ENCODE peak calls at places on chromosomes 7 and 10, in eight cellular contexts. One of them, this sample, is unnamed.

GRCh38 chr10:46523881-46524470 is 32.5 kb downstream of the GPRIN2 start:
- DNase-seq in T-helper 17 cell: no peak
- DNase-seq in NCI-H2081: no peak
- DNase-seq in WTC11: no peak
- DNase-seq in tibial nerve: peak
- DNase-seq in right cardiac atrium: peak
- DNase-seq in nephron progenitor cell: peak
- DNase-seq in NCI-H1092 treated with DMSO at 0.1 percent for 48 hours: no peak
- DNase-seq in this sample: no peak

GRCh38 chr7:12389089-12389700 is 14.5 kb downstream of the VWDE start:
- DNase-seq in T-helper 17 cell: no peak
- DNase-seq in NCI-H2081: peak
- DNase-seq in WTC11: peak
- DNase-seq in tibial nerve: no peak
- DNase-seq in right cardiac atrium: no peak
- DNase-seq in nephron progenitor cell: peak
- DNase-seq in NCI-H1092 treated with DMSO at 0.1 percent for 48 hours: peak
- DNase-seq in this sample: peak

GRCh38 chr10:48247680-48248079 is 26.8 kb downstream of the FRMPD2 start:
- DNase-seq in T-helper 17 cell: no peak
- DNase-seq in NCI-H2081: no peak
- DNase-seq in WTC11: no peak
- DNase-seq in tibial nerve: no peak
- DNase-seq in right cardiac atrium: no peak
- DNase-seq in nephron progenitor cell: no peak
- DNase-seq in NCI-H1092 treated with DMSO at 0.1 percent for 48 hours: no peak
- DNase-seq in this sample: peak

GRCh38 chr7:91293136-91293535 is 28.9 kb downstream of the FZD1 start:
- DNase-seq in T-helper 17 cell: no peak
- DNase-seq in NCI-H2081: no peak
- DNase-seq in WTC11: no peak
- DNase-seq in tibial nerve: no peak
- DNase-seq in right cardiac atrium: no peak
- DNase-seq in nephron progenitor cell: no peak
- DNase-seq in NCI-H1092 treated with DMSO at 0.1 percent for 48 hours: peak
- DNase-seq in this sample: no peak

GRCh38 chr7:10022957-10023356 is 950.7 kb upstream of the PHF14 start:
- DNase-seq in T-helper 17 cell: no peak
- DNase-seq in NCI-H2081: peak
- DNase-seq in WTC11: peak
- DNase-seq in tibial nerve: no peak
- DNase-seq in right cardiac atrium: no peak
- DNase-seq in nephron progenitor cell: peak
- DNase-seq in NCI-H1092 treated with DMSO at 0.1 percent for 48 hours: peak
- DNase-seq in this sample: peak

GRCh38 chr10:110413049-110413783 is 84.5 kb upstream of the DUSP5 start:
- DNase-seq in T-helper 17 cell: no peak
- DNase-seq in NCI-H2081: no peak
- DNase-seq in WTC11: no peak
- DNase-seq in tibial nerve: no peak
- DNase-seq in right cardiac atrium: no peak
- DNase-seq in nephron progenitor cell: no peak
- DNase-seq in NCI-H1092 treated with DMSO at 0.1 percent for 48 hours: no peak
- DNase-seq in this sample: no peak

GRCh38 chr10:124996127-124996853 is 54.4 kb downstream of the ZRANB1 start:
- DNase-seq in T-helper 17 cell: no peak
- DNase-seq in NCI-H2081: no peak
- DNase-seq in WTC11: peak
- DNase-seq in tibial nerve: no peak
- DNase-seq in right cardiac atrium: no peak
- DNase-seq in nephron progenitor cell: no peak
- DNase-seq in NCI-H1092 treated with DMSO at 0.1 percent for 48 hours: no peak
- DNase-seq in this sample: no peak

GRCh38 chr10:119120413-119120867 is 16.5 kb downstream of the DENND10 start:
- DNase-seq in T-helper 17 cell: no peak
- DNase-seq in NCI-H2081: no peak
- DNase-seq in WTC11: no peak
- DNase-seq in tibial nerve: no peak
- DNase-seq in right cardiac atrium: no peak
- DNase-seq in nephron progenitor cell: no peak
- DNase-seq in NCI-H1092 treated with DMSO at 0.1 percent for 48 hours: no peak
- DNase-seq in this sample: no peak

GRCh38 chr10:47031251-47031952 is 120.2 kb downstream of the PTPN20 start:
- DNase-seq in T-helper 17 cell: no peak
- DNase-seq in NCI-H2081: no peak
- DNase-seq in WTC11: peak
- DNase-seq in tibial nerve: peak
- DNase-seq in right cardiac atrium: no peak
- DNase-seq in nephron progenitor cell: no peak
- DNase-seq in NCI-H1092 treated with DMSO at 0.1 percent for 48 hours: no peak
- DNase-seq in this sample: peak

GRCh38 chr10:117610321-117610720 is 67.8 kb downstream of the EMX2 start:
- DNase-seq in T-helper 17 cell: no peak
- DNase-seq in NCI-H2081: no peak
- DNase-seq in WTC11: no peak
- DNase-seq in tibial nerve: no peak
- DNase-seq in right cardiac atrium: no peak
- DNase-seq in nephron progenitor cell: no peak
- DNase-seq in NCI-H1092 treated with DMSO at 0.1 percent for 48 hours: no peak
- DNase-seq in this sample: peak

GRCh38 chr10:122630526-122630925 is 69.1 kb downstream of the C10orf120 start:
- DNase-seq in T-helper 17 cell: no peak
- DNase-seq in NCI-H2081: no peak
- DNase-seq in WTC11: no peak
- DNase-seq in tibial nerve: no peak
- DNase-seq in right cardiac atrium: no peak
- DNase-seq in nephron progenitor cell: no peak
- DNase-seq in NCI-H1092 treated with DMSO at 0.1 percent for 48 hours: no peak
- DNase-seq in this sample: no peak

GRCh38 chr7:16982640-16983103 is 100.9 kb upstream of the AGR3 start:
- DNase-seq in T-helper 17 cell: no peak
- DNase-seq in NCI-H2081: peak
- DNase-seq in WTC11: no peak
- DNase-seq in tibial nerve: no peak
- DNase-seq in right cardiac atrium: no peak
- DNase-seq in nephron progenitor cell: peak
- DNase-seq in NCI-H1092 treated with DMSO at 0.1 percent for 48 hours: peak
- DNase-seq in this sample: no peak

GRCh38 chr10:18659784-18660561 is 742 bp downstream of the ARL5B start:
- DNase-seq in T-helper 17 cell: no peak
- DNase-seq in NCI-H2081: no peak
- DNase-seq in WTC11: no peak
- DNase-seq in tibial nerve: no peak
- DNase-seq in right cardiac atrium: no peak
- DNase-seq in nephron progenitor cell: no peak
- DNase-seq in NCI-H1092 treated with DMSO at 0.1 percent for 48 hours: peak
- DNase-seq in this sample: peak

GRCh38 chr10:79383974-79384606 is 36.8 kb downstream of the PPIF start:
- DNase-seq in T-helper 17 cell: peak
- DNase-seq in NCI-H2081: no peak
- DNase-seq in WTC11: peak
- DNase-seq in tibial nerve: no peak
- DNase-seq in right cardiac atrium: peak
- DNase-seq in nephron progenitor cell: no peak
- DNase-seq in NCI-H1092 treated with DMSO at 0.1 percent for 48 hours: no peak
- DNase-seq in this sample: peak

GRCh38 chr10:128150045-128150493 is 23.8 kb upstream of the MKI67 start:
- DNase-seq in T-helper 17 cell: peak
- DNase-seq in NCI-H2081: peak
- DNase-seq in WTC11: peak
- DNase-seq in tibial nerve: no peak
- DNase-seq in right cardiac atrium: peak
- DNase-seq in nephron progenitor cell: peak
- DNase-seq in NCI-H1092 treated with DMSO at 0.1 percent for 48 hours: peak
- DNase-seq in this sample: peak

GRCh38 chr7:84642611-84643010 is 448.0 kb upstream of the SEMA3A start:
- DNase-seq in T-helper 17 cell: no peak
- DNase-seq in NCI-H2081: no peak
- DNase-seq in WTC11: no peak
- DNase-seq in tibial nerve: no peak
- DNase-seq in right cardiac atrium: no peak
- DNase-seq in nephron progenitor cell: no peak
- DNase-seq in NCI-H1092 treated with DMSO at 0.1 percent for 48 hours: no peak
- DNase-seq in this sample: no peak

GRCh38 chr7:106269263-106269961 is 15.4 kb downstream of the NAMPT start:
- DNase-seq in T-helper 17 cell: no peak
- DNase-seq in NCI-H2081: no peak
- DNase-seq in WTC11: no peak
- DNase-seq in tibial nerve: no peak
- DNase-seq in right cardiac atrium: no peak
- DNase-seq in nephron progenitor cell: no peak
- DNase-seq in NCI-H1092 treated with DMSO at 0.1 percent for 48 hours: no peak
- DNase-seq in this sample: no peak

GRCh38 chr7:32043688-32044087 is 26.5 kb downstream of the PDE1C start:
- DNase-seq in T-helper 17 cell: no peak
- DNase-seq in NCI-H2081: no peak
- DNase-seq in WTC11: no peak
- DNase-seq in tibial nerve: no peak
- DNase-seq in right cardiac atrium: no peak
- DNase-seq in nephron progenitor cell: no peak
- DNase-seq in NCI-H1092 treated with DMSO at 0.1 percent for 48 hours: no peak
- DNase-seq in this sample: no peak

GRCh38 chr7:151793991-151794507 is 82.9 kb downstream of the PRKAG2 start:
- DNase-seq in T-helper 17 cell: no peak
- DNase-seq in NCI-H2081: no peak
- DNase-seq in WTC11: peak
- DNase-seq in tibial nerve: no peak
- DNase-seq in right cardiac atrium: no peak
- DNase-seq in nephron progenitor cell: no peak
- DNase-seq in NCI-H1092 treated with DMSO at 0.1 percent for 48 hours: no peak
- DNase-seq in this sample: no peak

GRCh38 chr10:84262190-84262956 is 17.5 kb downstream of the RGR start:
- DNase-seq in T-helper 17 cell: no peak
- DNase-seq in NCI-H2081: no peak
- DNase-seq in WTC11: no peak
- DNase-seq in tibial nerve: no peak
- DNase-seq in right cardiac atrium: no peak
- DNase-seq in nephron progenitor cell: no peak
- DNase-seq in NCI-H1092 treated with DMSO at 0.1 percent for 48 hours: no peak
- DNase-seq in this sample: no peak

GRCh38 chr10:128930422-128930821 is 536.6 kb upstream of the MGMT start:
- DNase-seq in T-helper 17 cell: no peak
- DNase-seq in NCI-H2081: no peak
- DNase-seq in WTC11: no peak
- DNase-seq in tibial nerve: no peak
- DNase-seq in right cardiac atrium: no peak
- DNase-seq in nephron progenitor cell: no peak
- DNase-seq in NCI-H1092 treated with DMSO at 0.1 percent for 48 hours: no peak
- DNase-seq in this sample: no peak

GRCh38 chr10:71852335-71852937 is 1.4 kb upstream of the PSAP start:
- DNase-seq in T-helper 17 cell: no peak
- DNase-seq in NCI-H2081: no peak
- DNase-seq in WTC11: no peak
- DNase-seq in tibial nerve: no peak
- DNase-seq in right cardiac atrium: peak
- DNase-seq in nephron progenitor cell: no peak
- DNase-seq in NCI-H1092 treated with DMSO at 0.1 percent for 48 hours: no peak
- DNase-seq in this sample: no peak

GRCh38 chr7:102085223-102085772 is 201.4 kb upstream of the SH2B2 start:
- DNase-seq in T-helper 17 cell: no peak
- DNase-seq in NCI-H2081: no peak
- DNase-seq in WTC11: no peak
- DNase-seq in tibial nerve: no peak
- DNase-seq in right cardiac atrium: no peak
- DNase-seq in nephron progenitor cell: no peak
- DNase-seq in NCI-H1092 treated with DMSO at 0.1 percent for 48 hours: no peak
- DNase-seq in this sample: no peak

GRCh38 chr7:152176797-152177196 is 151.3 kb downstream of the GALNT11 start:
- DNase-seq in T-helper 17 cell: no peak
- DNase-seq in NCI-H2081: no peak
- DNase-seq in WTC11: no peak
- DNase-seq in tibial nerve: no peak
- DNase-seq in right cardiac atrium: no peak
- DNase-seq in nephron progenitor cell: no peak
- DNase-seq in NCI-H1092 treated with DMSO at 0.1 percent for 48 hours: no peak
- DNase-seq in this sample: no peak

GRCh38 chr10:108735380-108735779 is 1187.9 kb downstream of the XPNPEP1 start:
- DNase-seq in T-helper 17 cell: no peak
- DNase-seq in NCI-H2081: no peak
- DNase-seq in WTC11: no peak
- DNase-seq in tibial nerve: no peak
- DNase-seq in right cardiac atrium: no peak
- DNase-seq in nephron progenitor cell: no peak
- DNase-seq in NCI-H1092 treated with DMSO at 0.1 percent for 48 hours: no peak
- DNase-seq in this sample: no peak

GRCh38 chr7:145105561-145105960 is 269.7 kb upstream of the TPK1 start:
- DNase-seq in T-helper 17 cell: no peak
- DNase-seq in NCI-H2081: peak
- DNase-seq in WTC11: no peak
- DNase-seq in tibial nerve: no peak
- DNase-seq in right cardiac atrium: no peak
- DNase-seq in nephron progenitor cell: no peak
- DNase-seq in NCI-H1092 treated with DMSO at 0.1 percent for 48 hours: peak
- DNase-seq in this sample: no peak

GRCh38 chr10:128615154-128615553 is 488.9 kb upstream of the MKI67 start:
- DNase-seq in T-helper 17 cell: no peak
- DNase-seq in NCI-H2081: no peak
- DNase-seq in WTC11: no peak
- DNase-seq in tibial nerve: no peak
- DNase-seq in right cardiac atrium: no peak
- DNase-seq in nephron progenitor cell: no peak
- DNase-seq in NCI-H1092 treated with DMSO at 0.1 percent for 48 hours: no peak
- DNase-seq in this sample: no peak

GRCh38 chr10:123529146-123529760 is 136.9 kb upstream of the GPR26 start:
- DNase-seq in T-helper 17 cell: no peak
- DNase-seq in NCI-H2081: no peak
- DNase-seq in WTC11: no peak
- DNase-seq in tibial nerve: no peak
- DNase-seq in right cardiac atrium: no peak
- DNase-seq in nephron progenitor cell: no peak
- DNase-seq in NCI-H1092 treated with DMSO at 0.1 percent for 48 hours: no peak
- DNase-seq in this sample: no peak

GRCh38 chr7:80392229-80393169 is 119.4 kb downstream of the GNAT3 start:
- DNase-seq in T-helper 17 cell: no peak
- DNase-seq in NCI-H2081: peak
- DNase-seq in WTC11: no peak
- DNase-seq in tibial nerve: no peak
- DNase-seq in right cardiac atrium: no peak
- DNase-seq in nephron progenitor cell: no peak
- DNase-seq in NCI-H1092 treated with DMSO at 0.1 percent for 48 hours: peak
- DNase-seq in this sample: no peak

GRCh38 chr7:133313575-133313974 is 60.7 kb downstream of the EXOC4 start:
- DNase-seq in T-helper 17 cell: no peak
- DNase-seq in NCI-H2081: no peak
- DNase-seq in WTC11: no peak
- DNase-seq in tibial nerve: no peak
- DNase-seq in right cardiac atrium: no peak
- DNase-seq in nephron progenitor cell: no peak
- DNase-seq in NCI-H1092 treated with DMSO at 0.1 percent for 48 hours: no peak
- DNase-seq in this sample: no peak

GRCh38 chr7:48154792-48155413 is 16.4 kb upstream of the ABCA13 start:
- DNase-seq in T-helper 17 cell: peak
- DNase-seq in NCI-H2081: peak
- DNase-seq in WTC11: peak
- DNase-seq in tibial nerve: no peak
- DNase-seq in right cardiac atrium: no peak
- DNase-seq in nephron progenitor cell: peak
- DNase-seq in NCI-H1092 treated with DMSO at 0.1 percent for 48 hours: no peak
- DNase-seq in this sample: no peak

GRCh38 chr10:79054203-79055099 is 14.3 kb upstream of the ZMIZ1 start:
- DNase-seq in T-helper 17 cell: peak
- DNase-seq in NCI-H2081: no peak
- DNase-seq in WTC11: no peak
- DNase-seq in tibial nerve: no peak
- DNase-seq in right cardiac atrium: peak
- DNase-seq in nephron progenitor cell: no peak
- DNase-seq in NCI-H1092 treated with DMSO at 0.1 percent for 48 hours: no peak
- DNase-seq in this sample: no peak

GRCh38 chr7:45978010-45978681 is 57.1 kb upstream of the IGFBP3 start:
- DNase-seq in T-helper 17 cell: no peak
- DNase-seq in NCI-H2081: no peak
- DNase-seq in WTC11: no peak
- DNase-seq in tibial nerve: no peak
- DNase-seq in right cardiac atrium: peak
- DNase-seq in nephron progenitor cell: no peak
- DNase-seq in NCI-H1092 treated with DMSO at 0.1 percent for 48 hours: no peak
- DNase-seq in this sample: peak

GRCh38 chr10:67114945-67115344 is 189.1 kb downstream of the LRRTM3 start:
- DNase-seq in T-helper 17 cell: no peak
- DNase-seq in NCI-H2081: peak
- DNase-seq in WTC11: no peak
- DNase-seq in tibial nerve: no peak
- DNase-seq in right cardiac atrium: no peak
- DNase-seq in nephron progenitor cell: no peak
- DNase-seq in NCI-H1092 treated with DMSO at 0.1 percent for 48 hours: peak
- DNase-seq in this sample: no peak

This sample was measured in H9.